ENCODE peak calls at places on chromosomes 2 and 18, in five cellular contexts. B is fibroblast of lung, K is OCI-LY7, G is AG04450, W is A549. V is an unnamed sample.

GRCh38 chr2:168429988-168430387 is 26.1 kb upstream of the CERS6 start:
- DNase-seq in B (no peak), K (no peak), G (no peak), W (no peak), V (no peak)

GRCh38 chr2:37586663-37587409 is 84.6 kb downstream of the CDC42EP3 start:
- DNase-seq in B (no peak), K (no peak), G (no peak), W (no peak), V (no peak)

GRCh38 chr18:76405280-76405679 is 89.8 kb downstream of the ZNF516 start:
- DNase-seq in B (no peak), K (no peak), G (no peak), W (no peak), V (no peak)

GRCh38 chr2:128282976-128283810 is 35.5 kb downstream of the HS6ST1 start:
- DNase-seq in B (no peak), K (no peak), G (no peak), W (no peak), V (no peak)

GRCh38 chr2:131724019-131724418 is 196.3 kb downstream of the CCDC74A start:
- DNase-seq in B (peak), K (no peak), G (no peak), W (no peak), V (no peak)

GRCh38 chr2:232372231-232373208 is 6.0 kb upstream of the ALPP start:
- DNase-seq in B (peak), K (no peak), G (no peak), W (no peak), V (no peak)

GRCh38 chr2:204871246-204871953 is 326.1 kb downstream of the PARD3B start:
- DNase-seq in B (peak), K (no peak), G (peak), W (peak), V (peak)

GRCh38 chr2:71608441-71608840 is 155.1 kb downstream of the DYSF start:
- DNase-seq in B (no peak), K (no peak), G (no peak), W (no peak), V (no peak)

GRCh38 chr18:79911009-79911870 is 40.2 kb downstream of the SLC66A2 start:
- DNase-seq in B (no peak), K (no peak), G (no peak), W (no peak), V (no peak)

GRCh38 chr2:218429951-218430692 is 11.2 kb downstream of the VIL1 start:
- DNase-seq in B (no peak), K (no peak), G (no peak), W (no peak), V (no peak)

GRCh38 chr2:138468617-138469016 is 33.0 kb upstream of the SPOPL start:
- DNase-seq in B (no peak), K (no peak), G (no peak), W (no peak), V (no peak)

GRCh38 chr2:54052825-54053718 is 62.3 kb upstream of the ACYP2 start:
- DNase-seq in B (no peak), K (peak), G (no peak), W (no peak), V (no peak)

GRCh38 chr2:222499226-222499625 is 74.9 kb downstream of the SGPP2 start:
- DNase-seq in B (no peak), K (no peak), G (no peak), W (no peak), V (no peak)

GRCh38 chr2:209334188-209335017 is 89.4 kb upstream of the MAP2 start:
- DNase-seq in B (peak), K (peak), G (peak), W (peak), V (peak)

GRCh38 chr18:46079336-46079735 is 7.3 kb upstream of the PSTPIP2 start:
- DNase-seq in B (no peak), K (no peak), G (no peak), W (no peak), V (no peak)

GRCh38 chr2:138842341-138842740 is 62.2 kb upstream of the NXPH2 start:
- DNase-seq in B (no peak), K (no peak), G (no peak), W (no peak), V (no peak)

GRCh38 chr2:158893057-158893456 is 75.4 kb upstream of the TANC1 start:
- DNase-seq in B (peak), K (no peak), G (peak), W (no peak), V (peak)

GRCh38 chr2:134301099-134301970 is 47.5 kb downstream of the MGAT5 start:
- DNase-seq in B (peak), K (no peak), G (no peak), W (no peak), V (no peak)

GRCh38 chr2:18684202-18685040 is 95.1 kb upstream of the NT5C1B start:
- DNase-seq in B (peak), K (no peak), G (peak), W (no peak), V (peak)

GRCh38 chr2:52465267-52465666 is 1302.3 kb upstream of the CHAC2 start:
- DNase-seq in B (no peak), K (no peak), G (peak), W (no peak), V (no peak)

GRCh38 chr18:9029131-9029530 is 73.4 kb upstream of the NDUFV2 start:
- DNase-seq in B (no peak), K (no peak), G (no peak), W (no peak), V (no peak)

GRCh38 chr18:50866765-50867164 is 12.2 kb upstream of the ME2 start:
- DNase-seq in B (peak), K (peak), G (no peak), W (no peak), V (no peak)
- TF ChIP-seq CTCF in B (no peak), K (peak), G (no peak), W (peak), V (peak)

DNA sequence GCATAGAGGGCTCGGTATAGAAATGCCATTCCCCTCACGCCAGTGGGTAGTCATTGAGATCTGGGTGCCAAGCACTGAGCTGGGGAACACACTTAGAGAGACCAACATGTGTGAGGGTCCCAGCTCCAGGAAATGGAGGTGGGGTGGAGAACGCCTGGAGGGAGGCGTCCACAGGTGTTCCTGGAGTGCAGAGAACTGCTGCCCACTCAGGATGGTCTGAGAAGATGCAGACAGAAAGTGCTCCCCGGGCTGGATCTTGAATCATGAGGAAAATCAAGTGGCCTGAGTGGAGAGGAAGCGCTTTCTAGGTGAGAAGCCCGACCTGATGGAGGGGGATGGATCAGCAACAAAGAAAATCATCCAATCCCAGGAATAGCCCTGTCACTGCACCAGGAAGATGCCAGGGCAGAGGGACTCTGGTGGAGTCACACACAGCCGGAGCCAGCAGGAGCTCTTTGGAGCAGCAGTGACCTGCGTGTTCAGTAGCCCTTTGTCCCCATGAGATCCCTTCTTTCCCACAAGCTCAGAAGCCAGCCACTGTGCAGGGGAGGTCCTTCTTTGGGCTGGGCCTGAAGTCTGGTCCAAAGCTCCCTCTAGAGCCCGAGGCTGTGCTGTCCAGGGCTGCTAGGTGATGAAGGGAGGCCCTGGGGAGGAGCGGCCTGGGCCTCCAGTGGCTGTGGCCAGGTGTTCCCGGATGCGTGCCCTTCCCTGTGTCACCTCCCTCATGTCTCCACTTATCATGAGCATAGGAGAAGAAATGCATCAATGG is 112.3 kb downstream of the RNF144A start:
- DNase-seq in B (no peak), K (no peak), G (no peak), W (no peak), V (no peak)
- TF ChIP-seq CTCF in B (no peak), K (no peak), G (no peak), W (no peak), V (no peak)

GRCh38 chr2:64654993-64655666 is 1.4 kb upstream of the SERTAD2 start:
- DNase-seq in B (no peak), K (peak), G (no peak), W (peak), V (no peak)
- TF ChIP-seq CTCF in B (peak), K (peak), G (peak), W (peak), V (peak)

GRCh38 chr2:81647715-81648114 is 1343.2 kb upstream of the LRRTM1 start:
- DNase-seq in B (no peak), K (no peak), G (no peak), W (no peak), V (no peak)
- TF ChIP-seq CTCF in B (no peak), K (no peak), G (no peak), W (no peak), V (no peak)

DNA sequence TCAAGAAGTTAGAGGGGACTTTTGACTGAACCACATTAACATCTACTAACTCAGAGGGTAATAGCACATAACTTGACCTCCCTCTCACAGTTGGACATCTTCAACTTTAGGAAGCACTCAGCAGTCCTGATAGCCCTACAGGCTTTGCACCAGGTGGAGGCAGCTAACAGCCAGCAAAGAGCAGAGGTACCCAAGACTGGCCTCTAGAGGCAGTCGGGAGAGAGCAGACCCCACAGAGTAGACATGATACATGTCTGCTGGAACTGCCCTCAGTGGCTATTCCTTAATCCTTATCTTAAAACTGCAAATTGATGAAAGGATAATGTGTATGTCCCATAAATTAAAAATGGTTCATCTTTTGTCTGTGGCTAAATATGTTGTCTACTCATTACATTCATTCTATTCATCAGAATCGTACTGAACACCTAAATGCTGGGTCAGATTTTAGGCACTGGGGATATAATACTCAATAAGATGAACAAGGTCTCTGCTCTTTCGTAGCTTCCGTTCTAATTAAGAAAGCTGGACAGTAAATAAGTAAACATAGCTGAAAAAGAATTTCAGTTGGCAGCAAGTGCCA is 49.8 kb downstream of the CAB39 start:
- DNase-seq in B (peak), K (peak), G (no peak), W (peak), V (no peak)
- TF ChIP-seq CTCF in B (peak), K (peak), G (peak), W (peak), V (peak)

GRCh38 chr2:9770308-9771100 is 72.8 kb upstream of the TAF1B start:
- DNase-seq in B (peak), K (peak), G (peak), W (peak), V (peak)

GRCh38 chr2:9770006-9770307 is 73.3 kb upstream of the TAF1B start:
- DNase-seq in B (no peak), K (no peak), G (no peak), W (no peak), V (no peak)

GRCh38 chr2:9771101-9771449 is 72.2 kb upstream of the TAF1B start:
- DNase-seq in B (no peak), K (no peak), G (no peak), W (no peak), V (no peak)

GRCh38 chr2:9772035-9772998 is 71.0 kb upstream of the TAF1B start:
- DNase-seq in B (no peak), K (no peak), G (no peak), W (no peak), V (no peak)

GRCh38 chr2:9771481-9772017 is 71.7 kb upstream of the TAF1B start:
- DNase-seq in B (peak), K (no peak), G (peak), W (peak), V (peak)
- TF ChIP-seq CTCF in B (no peak), K (no peak), G (peak), W (peak), V (peak)

GRCh38 chr18:53906681-53907080 is 317.8 kb downstream of the MBD2 start:
- DNase-seq in B (no peak), K (no peak), G (no peak), W (no peak), V (peak)
- TF ChIP-seq CTCF in B (no peak), K (no peak), G (no peak), W (no peak), V (no peak)

GRCh38 chr18:27608742-27609141 is 423.6 kb upstream of the CHST9 start:
- DNase-seq in B (no peak), K (peak), G (no peak), W (no peak), V (no peak)
- TF ChIP-seq CTCF in B (peak), K (peak), G (no peak), W (peak), V (peak)

DNA sequence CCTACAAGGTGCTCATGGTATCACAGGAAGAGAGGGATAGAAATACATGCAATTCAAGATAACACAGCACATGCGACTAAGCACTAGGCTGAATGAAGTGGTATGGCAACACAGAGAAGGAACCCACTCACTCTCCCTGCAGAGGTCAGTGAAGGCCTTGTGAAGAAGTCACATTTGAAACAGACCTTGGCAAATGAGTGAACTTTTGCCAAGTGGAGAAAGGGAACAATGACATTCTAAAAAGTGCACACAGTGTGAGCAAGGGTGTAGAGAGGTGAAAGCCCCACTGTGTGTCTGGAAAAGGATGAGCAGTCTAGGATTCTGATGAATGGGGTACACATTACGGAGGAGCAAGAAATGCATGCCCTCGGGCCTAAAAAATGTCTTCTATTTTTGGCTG is 23.3 kb downstream of the KLF7 start:
- DNase-seq in B (no peak), K (no peak), G (no peak), W (no peak), V (no peak)
- TF ChIP-seq CTCF in B (no peak), K (no peak), G (no peak), W (no peak), V (no peak)

DNA sequence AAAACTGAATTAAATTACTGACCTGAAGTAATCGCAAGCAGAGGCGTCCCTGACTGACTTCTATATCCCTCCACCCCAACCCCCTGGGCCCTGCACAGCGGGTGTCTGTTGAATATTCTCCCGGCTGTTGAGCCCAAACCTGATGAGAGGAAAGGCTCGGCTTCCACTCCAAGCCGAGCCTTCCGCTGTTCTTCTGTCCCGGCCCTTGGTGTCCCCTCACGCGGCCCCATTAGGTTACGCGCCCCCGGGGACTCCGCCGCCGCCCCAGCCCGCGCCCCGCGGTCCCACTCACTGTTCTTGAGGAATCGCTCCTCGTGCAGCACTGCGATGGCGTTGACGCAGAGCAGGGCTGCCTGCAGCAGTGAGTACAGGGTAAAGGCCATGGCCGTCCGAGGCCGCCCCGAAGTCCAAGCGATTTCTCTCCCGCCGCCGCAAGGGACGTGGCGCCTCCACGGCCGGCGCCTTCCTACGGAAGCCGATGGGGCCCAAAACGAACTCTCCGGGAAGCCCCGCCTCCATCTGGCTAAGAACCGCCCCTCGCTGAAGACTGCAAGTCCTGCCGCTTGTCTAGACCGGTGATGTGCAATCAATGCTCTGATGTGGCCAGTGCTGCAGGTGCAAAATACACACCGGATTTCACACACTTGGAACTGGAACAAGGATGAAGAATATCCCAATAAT is at the start of gene IER3IP1:
- DNase-seq in B (peak), K (peak), G (peak), W (peak), V (peak)
- TF ChIP-seq CTCF in B (no peak), K (peak), G (no peak), W (no peak), V (peak)